ENCODE peak calls at places on chromosomes 2 and 18, in four cellular contexts. One of them, this sample, is unnamed.

GRCh38 chr2:11026286-11026921 is 114.7 kb downstream of the KCNF1 start:
- DNase-seq in body of pancreas: no peak
- DNase-seq in ovary: no peak
- DNase-seq in NB4: no peak
- DNase-seq in this sample: no peak

GRCh38 chr2:37287966-37288365 is 36.7 kb downstream of the PRKD3 start:
- DNase-seq in NB4: peak; percentile 50
- DNase-seq in body of pancreas: no peak
- DNase-seq in ovary: no peak
- DNase-seq in this sample: no peak

GRCh38 chr2:9742601-9743000 is 100.7 kb upstream of the TAF1B start:
- DNase-seq in NB4: no peak
- DNase-seq in body of pancreas: no peak
- DNase-seq in ovary: no peak
- DNase-seq in this sample: no peak

GRCh38 chr2:160700006-160700405 is 206.4 kb upstream of the RBMS1 start:
- DNase-seq in NB4: no peak
- DNase-seq in body of pancreas: no peak
- DNase-seq in ovary: no peak
- DNase-seq in this sample: no peak

GRCh38 chr2:119734051-119734450 is 25.7 kb upstream of the PTPN4 start:
- DNase-seq in NB4: no peak
- DNase-seq in body of pancreas: no peak
- DNase-seq in ovary: no peak
- DNase-seq in this sample: no peak

GRCh38 chr18:73842795-73843394 is 304.7 kb downstream of the FBXO15 start:
- DNase-seq in ovary: peak; percentile 23
- DNase-seq in NB4: peak; percentile 44
- DNase-seq in body of pancreas: peak; percentile 50
- DNase-seq in this sample: peak; percentile 71

GRCh38 chr18:56431551-56431950 is 206.8 kb downstream of the TXNL1 start:
- DNase-seq in NB4: no peak
- DNase-seq in ovary: no peak
- DNase-seq in body of pancreas: peak; percentile 61
- DNase-seq in this sample: no peak

GRCh38 chr2:66490588-66491001 is 55.7 kb downstream of the MEIS1 start:
- DNase-seq in NB4: no peak
- DNase-seq in ovary: no peak
- DNase-seq in body of pancreas: no peak
- DNase-seq in this sample: no peak

GRCh38 chr2:100643906-100644501 is 81.2 kb downstream of the PDCL3 start:
- DNase-seq in NB4: peak; percentile 30
- DNase-seq in body of pancreas: no peak
- DNase-seq in ovary: no peak
- DNase-seq in this sample: no peak

GRCh38 chr2:43539991-43540860 is 55.6 kb downstream of the THADA start:
- DNase-seq in NB4: peak; percentile 65
- DNase-seq in ovary: peak; percentile 39
- DNase-seq in body of pancreas: peak; percentile 79
- DNase-seq in this sample: no peak

GRCh38 chr2:223580951-223581350 is 21.2 kb downstream of the SCG2 start:
- DNase-seq in NB4: no peak
- DNase-seq in body of pancreas: no peak
- DNase-seq in ovary: no peak
- DNase-seq in this sample: no peak

GRCh38 chr2:232633413-232634318 is at the start of gene EFHD1:
- DNase-seq in ovary: peak; percentile 86
- DNase-seq in NB4: peak; percentile 76
- DNase-seq in body of pancreas: peak; percentile 66
- DNase-seq in this sample: peak; percentile 59
- TF ChIP-seq POLR2A in ovary: peak; percentile 58
- TF ChIP-seq POLR2A in NB4: no peak
- TF ChIP-seq POLR2A in body of pancreas: no peak
- TF ChIP-seq POLR2A in this sample: no peak

GRCh38 chr2:152198499-152198898 is 22.9 kb upstream of the STAM2 start:
- DNase-seq in body of pancreas: no peak
- DNase-seq in NB4: no peak
- DNase-seq in ovary: no peak
- DNase-seq in this sample: no peak

GRCh38 chr2:152200101-152200500 is 24.5 kb upstream of the STAM2 start:
- DNase-seq in NB4: no peak
- DNase-seq in body of pancreas: no peak
- DNase-seq in ovary: no peak
- DNase-seq in this sample: no peak

GRCh38 chr2:152201466-152201830 is 25.9 kb upstream of the STAM2 start:
- DNase-seq in ovary: no peak
- DNase-seq in body of pancreas: no peak
- DNase-seq in NB4: no peak
- DNase-seq in this sample: no peak

DNA sequence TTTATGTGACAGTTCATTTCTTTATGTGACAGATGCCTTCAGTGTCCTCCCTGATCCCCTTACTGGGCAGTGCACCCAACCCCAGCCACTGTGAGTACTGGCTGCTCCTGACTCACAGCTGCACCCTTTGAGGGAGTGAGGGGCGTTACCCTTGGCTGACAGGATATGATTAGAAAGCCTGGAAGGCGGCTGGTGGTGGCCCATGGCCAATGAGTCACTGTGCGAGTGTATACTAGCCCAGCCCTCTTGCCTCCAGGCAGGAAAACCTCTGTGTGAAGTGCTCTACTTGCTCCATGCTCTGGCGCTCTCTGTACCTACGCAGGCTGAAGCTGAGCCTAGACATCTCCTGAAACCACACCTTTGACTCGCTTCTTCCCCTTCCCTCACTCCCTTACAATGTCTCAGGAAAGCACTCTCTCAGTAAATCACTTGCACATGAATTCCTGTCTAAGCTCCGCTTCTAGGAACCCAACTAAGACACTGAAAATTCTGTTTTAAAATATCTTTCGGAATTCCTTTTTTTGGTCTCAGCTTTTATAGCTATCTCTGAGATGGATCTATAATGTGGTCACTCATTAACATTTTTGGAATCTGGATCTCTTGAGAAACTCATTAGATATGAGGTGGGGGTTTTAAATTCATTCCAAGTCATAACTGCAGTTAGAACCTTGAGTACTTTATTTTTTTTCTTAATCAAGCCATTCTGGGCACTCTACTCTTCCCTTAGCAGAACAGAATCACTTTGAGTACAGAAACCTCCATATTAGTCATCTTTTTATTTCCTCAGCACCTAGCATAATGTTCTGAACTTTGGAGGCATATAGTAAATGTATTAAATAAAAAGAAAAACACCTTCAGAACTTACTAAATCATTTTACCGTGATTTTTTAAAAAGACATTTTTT is 25.3 kb upstream of the STAM2 start:
- DNase-seq in ovary: peak; percentile 48
- DNase-seq in body of pancreas: peak; percentile 93
- DNase-seq in NB4: peak; percentile 79
- DNase-seq in this sample: peak; percentile 72
- TF ChIP-seq POLR2A in ovary: no peak
- TF ChIP-seq POLR2A in body of pancreas: no peak
- TF ChIP-seq POLR2A in NB4: no peak
- TF ChIP-seq POLR2A in this sample: peak; percentile 24

GRCh38 chr2:96345403-96345802 is 9.8 kb downstream of the NCAPH start:
- DNase-seq in NB4: peak; percentile 26
- DNase-seq in body of pancreas: no peak
- DNase-seq in ovary: no peak
- DNase-seq in this sample: no peak
- TF ChIP-seq POLR2A in NB4: no peak
- TF ChIP-seq POLR2A in body of pancreas: no peak
- TF ChIP-seq POLR2A in ovary: no peak
- TF ChIP-seq POLR2A in this sample: no peak

DNA sequence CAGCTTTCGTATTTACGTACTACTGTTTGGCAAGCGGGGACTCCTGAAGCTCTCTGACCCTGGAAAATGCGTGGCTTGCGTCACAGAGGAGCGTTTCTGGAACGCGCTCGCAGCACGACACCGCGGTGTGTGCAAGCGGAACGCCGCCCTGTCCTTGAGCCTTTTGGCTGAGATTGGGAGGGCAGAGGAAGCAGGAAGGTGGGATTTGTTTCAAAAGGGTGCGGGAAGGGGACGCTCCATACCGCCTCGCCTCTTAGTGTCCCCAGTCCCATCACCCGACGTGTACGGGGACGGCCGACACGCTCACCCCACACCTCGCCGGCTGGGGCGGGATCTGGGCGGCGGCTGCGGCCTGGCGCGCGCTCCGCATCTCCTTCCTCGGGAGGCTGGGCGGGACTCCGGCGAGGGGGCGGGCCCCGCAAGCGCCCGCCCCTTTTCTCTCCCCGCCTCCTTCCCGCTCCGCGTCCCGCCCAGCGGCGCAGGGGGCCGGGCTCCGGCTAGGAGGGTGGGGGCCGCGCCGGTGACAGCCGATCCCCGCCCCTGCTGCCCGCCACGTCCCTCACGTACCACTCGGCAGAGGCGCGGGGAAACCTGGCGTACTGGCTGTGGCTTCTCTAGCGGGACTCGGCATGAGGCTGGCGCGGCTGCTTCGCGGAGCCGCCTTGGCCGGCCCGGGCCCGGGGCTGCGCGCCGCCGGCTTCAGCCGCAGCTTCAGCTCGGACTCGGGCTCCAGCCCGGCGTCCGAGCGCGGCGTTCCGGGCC is at the start of gene PDK1:
- DNase-seq in NB4: peak; percentile 95
- DNase-seq in body of pancreas: peak; percentile 88
- DNase-seq in ovary: peak; percentile 93
- DNase-seq in this sample: peak; percentile 96
- TF ChIP-seq POLR2A in NB4: peak; percentile 76
- TF ChIP-seq POLR2A in body of pancreas: peak; percentile 88
- TF ChIP-seq POLR2A in ovary: peak; percentile 81
- TF ChIP-seq POLR2A in this sample: peak; percentile 94

GRCh38 chr2:96147593-96148201 is 2.5 kb upstream of the DUSP2 start:
- DNase-seq in body of pancreas: no peak
- DNase-seq in NB4: no peak
- DNase-seq in ovary: no peak
- DNase-seq in this sample: peak; percentile 26

GRCh38 chr2:96145028-96145939 is at the start of gene DUSP2:
- DNase-seq in NB4: peak; percentile 98
- DNase-seq in body of pancreas: peak; percentile 77
- DNase-seq in ovary: peak; percentile 73
- DNase-seq in this sample: peak; percentile 85

GRCh38 chr2:96144481-96145027 is 686 bp downstream of the DUSP2 start:
- DNase-seq in NB4: peak; percentile 64
- DNase-seq in body of pancreas: no peak
- DNase-seq in ovary: no peak
- DNase-seq in this sample: peak; percentile 44

GRCh38 chr2:96146881-96147592 is 1.8 kb upstream of the DUSP2 start:
- DNase-seq in ovary: peak; percentile 23
- DNase-seq in body of pancreas: no peak
- DNase-seq in NB4: no peak
- DNase-seq in this sample: peak; percentile 46

GRCh38 chr2:96146151-96146880 is 1.1 kb upstream of the DUSP2 start:
- DNase-seq in ovary: peak; percentile 47
- DNase-seq in NB4: peak; percentile 93
- DNase-seq in body of pancreas: no peak
- DNase-seq in this sample: peak; percentile 36
- TF ChIP-seq POLR2A in ovary: no peak
- TF ChIP-seq POLR2A in NB4: no peak
- TF ChIP-seq POLR2A in body of pancreas: no peak
- TF ChIP-seq POLR2A in this sample: no peak

DNA sequence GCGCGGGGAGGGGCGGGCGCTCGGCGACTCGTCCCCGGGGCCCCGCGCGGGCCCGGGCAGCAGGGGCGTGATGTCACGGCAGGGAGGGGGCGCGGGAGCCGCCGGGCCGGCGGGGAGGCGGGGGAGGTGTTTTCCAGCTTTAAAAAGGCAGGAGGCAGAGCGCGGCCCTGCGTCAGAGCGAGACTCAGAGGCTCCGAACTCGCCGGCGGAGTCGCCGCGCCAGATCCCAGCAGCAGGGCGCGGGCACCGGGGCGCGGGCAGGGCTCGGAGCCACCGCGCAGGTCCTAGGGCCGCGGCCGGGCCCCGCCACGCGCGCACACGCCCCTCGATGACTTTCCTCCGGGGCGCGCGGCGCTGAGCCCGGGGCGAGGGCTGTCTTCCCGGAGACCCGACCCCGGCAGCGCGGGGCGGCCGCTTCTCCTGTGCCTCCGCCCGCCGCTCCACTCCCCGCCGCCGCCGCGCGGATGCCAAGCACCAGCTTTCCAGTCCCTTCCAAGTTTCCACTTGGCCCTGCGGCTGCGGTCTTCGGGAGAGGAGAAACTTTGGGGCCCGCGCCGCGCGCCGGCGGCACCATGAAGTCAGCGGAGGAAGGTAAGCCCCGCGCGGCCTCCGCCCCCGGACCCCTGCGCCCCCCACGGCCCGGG is at the start of gene NFATC1:
- DNase-seq in body of pancreas: peak; percentile 62
- DNase-seq in ovary: peak; percentile 91
- DNase-seq in NB4: no peak
- DNase-seq in this sample: peak; percentile 75
- TF ChIP-seq POLR2A in body of pancreas: no peak
- TF ChIP-seq POLR2A in ovary: peak; percentile 79
- TF ChIP-seq POLR2A in NB4: no peak
- TF ChIP-seq POLR2A in this sample: peak; percentile 73